ENCODE peak calls at places on chromosome 1, in four cellular contexts. H, E, N and M are unnamed samples.
A peak's percentile ranks its signal among the peaks of the same experiment; 100 is the strongest.

GRCh38 chr1:93880731-93881130 is 1.7 kb upstream of the DNTTIP2 start:
- DNase-seq in N (no peak), E (no peak), H (no peak), M (no peak)

GRCh38 chr1:108708726-108709660 is 3.7 kb upstream of the FNDC7 start:
- DNase-seq in N (peak; percentile 66), H (no peak), E (peak; percentile 54), M (peak; percentile 46)

GRCh38 chr1:5711956-5712645 is 280.1 kb downstream of the NPHP4 start:
- DNase-seq in E (no peak), H (no peak), N (no peak), M (no peak)

GRCh38 chr1:169108897-169109560 is 2.5 kb downstream of the ATP1B1 start:
- DNase-seq in H (no peak), N (no peak), E (no peak), M (no peak)

GRCh38 chr1:3504823-3505155 is 50.3 kb downstream of the ARHGEF16 start:
- DNase-seq in E (no peak), H (no peak), N (no peak), M (no peak)

GRCh38 chr1:85372683-85373446 is 92.1 kb downstream of the DDAH1 start:
- DNase-seq in E (no peak), H (no peak), N (no peak), M (no peak)

GRCh38 chr1:108199231-108199657 is 899 bp downstream of the SLC25A24 start:
- DNase-seq in N (no peak), E (no peak), H (no peak), M (no peak)

GRCh38 chr1:31843506-31843905 is 27.7 kb upstream of the SPOCD1 start:
- DNase-seq in H (peak; percentile 77), E (no peak), N (no peak), M (no peak)

GRCh38 chr1:54298284-54299033 is 98.5 kb downstream of the MRPL37 start:
- DNase-seq in N (no peak), H (no peak), E (no peak), M (no peak)

GRCh38 chr1:77290576-77290975 is 8.8 kb downstream of the AK5 start:
- DNase-seq in H (no peak), E (no peak), N (no peak), M (no peak)

GRCh38 chr1:170664828-170665617 is 1.1 kb downstream of the PRRX1 start:
- DNase-seq in E (no peak), H (no peak), N (no peak), M (no peak)

GRCh38 chr1:207304710-207305151 is 16.7 kb upstream of the CD55 start:
- DNase-seq in H (no peak), E (no peak), N (no peak), M (no peak)

GRCh38 chr1:204323887-204324286 is 35.8 kb downstream of the PLEKHA6 start:
- DNase-seq in H (peak; percentile 22), E (no peak), N (no peak), M (no peak)

GRCh38 chr1:157163273-157164127 is 25.3 kb upstream of the ETV3 start:
- DNase-seq in E (peak; percentile 77), H (no peak), N (peak; percentile 52), M (peak; percentile 45)

GRCh38 chr1:84771895-84772294 is 81.6 kb upstream of the SSX2IP start:
- DNase-seq in N (no peak), H (no peak), E (no peak), M (no peak)

GRCh38 chr1:116951175-116951935 is 41.6 kb downstream of the PTGFRN start:
- DNase-seq in E (no peak), N (no peak), H (peak; percentile 18), M (no peak)

GRCh38 chr1:41274827-41275519 is 32.9 kb upstream of the SCMH1 start:
- DNase-seq in E (no peak), N (no peak), H (no peak), M (no peak)

GRCh38 chr1:238653693-238654321 is 732.6 kb upstream of the CHRM3 start:
- DNase-seq in H (no peak), E (no peak), N (no peak), M (no peak)

GRCh38 chr1:2187619-2188018 is 7.0 kb downstream of the FAAP20 start:
- DNase-seq in N (no peak), E (no peak), H (no peak), M (no peak)

GRCh38 chr1:2186901-2187300 is 7.7 kb downstream of the FAAP20 start:
- DNase-seq in H (no peak), E (no peak), N (no peak), M (no peak)

GRCh38 chr1:2189459-2190425 is 4.8 kb downstream of the FAAP20 start:
- DNase-seq in H (peak; percentile 79), E (peak; percentile 82), N (peak; percentile 90), M (peak; percentile 91)

GRCh38 chr1:2185880-2186855 is 8.4 kb downstream of the FAAP20 start:
- DNase-seq in N (no peak), E (no peak), H (no peak), M (no peak)

DNA sequence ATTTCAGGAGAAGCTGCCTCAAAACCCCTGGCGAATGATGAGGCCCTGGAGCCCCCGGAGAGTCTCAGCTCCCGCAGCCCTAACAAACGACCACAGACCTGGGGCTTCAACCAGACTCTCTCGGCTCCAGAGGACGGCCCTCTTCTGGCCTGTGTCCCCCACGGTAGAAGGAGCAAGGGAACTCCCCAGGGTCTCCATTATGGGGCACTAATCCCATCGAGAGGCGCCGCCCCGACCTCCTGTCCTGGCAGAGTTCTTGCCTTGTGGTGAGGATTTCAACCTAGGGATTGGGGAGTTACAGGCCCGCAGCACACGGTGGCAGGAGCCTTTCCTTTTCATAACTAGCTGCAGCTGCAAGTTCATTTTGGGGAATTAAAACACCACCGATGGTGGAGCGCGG is 6.2 kb downstream of the FAAP20 start:
- DNase-seq in E (no peak), H (no peak), N (no peak), M (no peak)
- H3K36me3 ChIP-seq in E (no peaks in the 10 kb centered on the region), H (peaks cover 5% of the 10 kb centered on the region), N (peaks cover 5% of the 10 kb centered on the region), M (no peaks in the 10 kb centered on the region)

DNA sequence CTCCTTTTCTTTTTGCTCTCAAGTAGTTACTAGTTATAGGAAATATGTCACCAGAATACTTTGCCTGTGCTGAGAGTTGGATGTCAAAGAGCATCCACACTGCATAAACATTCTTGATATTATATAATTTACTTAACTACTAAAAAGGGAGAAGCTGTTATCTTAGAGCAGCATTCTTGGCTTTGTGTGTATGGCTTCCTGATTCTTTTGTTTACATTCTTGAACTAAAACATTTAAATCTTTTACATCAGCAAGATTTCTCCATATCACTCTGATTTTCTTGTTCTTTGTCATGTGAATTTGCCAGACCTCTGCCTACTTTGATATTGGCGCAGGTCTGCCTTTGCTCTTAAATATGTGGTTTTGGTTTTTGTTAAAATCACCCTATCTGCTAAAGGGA is 48.8 kb downstream of the SUCO start:
- DNase-seq in N (no peak), E (no peak), H (no peak), M (no peak)
- H3K36me3 ChIP-seq in N (peaks cover 8% of the 10 kb centered on the region), E (no peaks in the 10 kb centered on the region), H (no peaks in the 10 kb centered on the region), M (peaks cover 4% of the 10 kb centered on the region)

GRCh38 chr1:152926091-152926490 is 17.7 kb downstream of the IVL start:
- DNase-seq in H (no peak), N (no peak), E (no peak), M (no peak)

GRCh38 chr1:152933196-152933595 is 13.8 kb upstream of the SPRR5 start:
- DNase-seq in H (no peak), N (no peak), E (no peak), M (no peak)

GRCh38 chr1:152932170-152932811 is 14.7 kb upstream of the SPRR5 start:
- DNase-seq in H (no peak), E (no peak), N (no peak), M (no peak)

GRCh38 chr1:152924191-152924590 is 15.8 kb downstream of the IVL start:
- DNase-seq in H (no peak), N (no peak), E (no peak), M (no peak)

DNA sequence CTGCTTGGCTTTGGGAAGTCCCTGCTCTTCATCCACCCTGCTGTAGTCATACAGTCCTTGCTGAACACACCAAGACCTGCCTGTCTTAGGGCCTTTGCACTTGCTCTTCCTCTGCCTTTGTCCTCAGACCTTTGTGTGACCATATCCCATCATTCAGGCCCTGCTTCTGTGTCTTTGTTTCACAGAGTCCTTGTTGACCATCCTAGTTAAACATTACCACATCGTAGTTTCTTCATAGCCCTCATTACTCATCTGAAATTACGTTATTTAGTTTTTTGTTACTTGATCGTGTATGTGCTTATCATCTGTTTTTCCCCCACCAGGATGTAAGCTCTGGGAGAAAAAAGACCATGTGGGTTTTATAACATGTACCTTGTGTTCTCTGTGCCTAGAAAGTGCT is 18.3 kb upstream of the SPRR5 start:
- DNase-seq in H (no peak), E (no peak), N (no peak), M (no peak)
- H3K36me3 ChIP-seq in H (no peaks in the 10 kb centered on the region), E (no peaks in the 10 kb centered on the region), N (no peaks in the 10 kb centered on the region), M (no peaks in the 10 kb centered on the region)

DNA sequence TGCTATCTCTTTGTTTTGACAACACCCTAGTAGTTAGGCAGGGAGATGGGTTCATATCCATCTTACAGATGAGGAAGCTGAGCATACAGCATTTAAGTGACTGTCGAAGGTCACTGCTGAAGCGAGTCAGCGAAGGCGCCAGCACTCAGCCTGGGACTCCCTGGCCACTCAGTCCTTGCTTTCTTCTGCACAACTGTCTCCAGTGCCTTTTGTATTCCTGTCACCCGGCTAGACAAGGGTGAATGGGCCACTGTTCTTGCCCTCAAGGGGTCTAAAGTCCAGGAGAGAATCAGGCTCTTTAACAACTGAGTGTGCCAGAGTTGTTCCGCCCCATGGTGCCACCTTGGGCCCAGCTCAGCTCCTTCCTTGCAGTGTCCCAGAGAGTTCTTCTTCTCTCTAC is 3.2 kb downstream of the ARHGEF10L start:
- DNase-seq in N (no peak), H (no peak), E (no peak), M (no peak)
- H3K36me3 ChIP-seq in N (no peaks in the 10 kb centered on the region), H (no peaks in the 10 kb centered on the region), E (no peaks in the 10 kb centered on the region), M (no peaks in the 10 kb centered on the region)

DNA sequence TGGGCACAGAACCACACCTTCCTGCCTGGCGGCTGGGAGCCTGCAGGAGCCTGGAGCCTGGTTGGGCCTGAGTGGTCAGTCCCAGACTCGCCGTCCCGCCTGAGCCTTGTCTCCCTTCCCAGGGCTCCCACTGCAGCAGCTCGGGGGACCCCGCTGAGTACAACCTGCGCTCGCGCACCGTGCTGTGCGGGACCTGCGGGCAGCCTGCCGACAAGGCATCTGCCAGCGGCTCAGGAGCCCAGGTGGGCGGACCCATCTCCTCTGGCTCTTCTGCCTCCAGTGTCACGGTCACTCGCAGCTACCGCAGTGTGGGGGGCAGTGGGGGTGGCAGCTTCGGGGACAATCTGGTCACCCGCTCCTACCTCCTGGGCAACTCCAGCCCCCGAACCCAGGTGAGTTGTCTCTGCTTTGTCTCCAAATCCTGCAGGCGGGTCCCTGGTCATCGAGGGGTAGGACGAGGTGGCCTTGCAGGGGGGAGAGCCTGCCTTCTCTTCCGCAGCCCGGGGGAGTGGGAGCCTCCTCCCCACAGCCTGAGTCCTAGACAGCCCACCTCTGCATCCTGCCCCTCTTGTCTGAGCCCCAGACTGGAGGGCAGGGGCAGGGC is 14.9 kb upstream of the SEMA4A start:
- DNase-seq in E (no peak), N (no peak), H (no peak), M (no peak)
- H3K36me3 ChIP-seq in E (no peaks in the 10 kb centered on the region), N (peaks cover 31% of the 10 kb centered on the region), H (peaks cover 67% of the 10 kb centered on the region), M (no peaks in the 10 kb centered on the region)

GRCh38 chr1:110007458-110007857 is 22.9 kb downstream of the AHCYL1 start:
- DNase-seq in H (no peak), E (no peak), N (no peak), M (no peak)
- H3K36me3 ChIP-seq in H (peaks cover 9% of the 10 kb centered on the region), E (no peaks in the 10 kb centered on the region), N (peaks cover 33% of the 10 kb centered on the region), M (peaks cover 20% of the 10 kb centered on the region)

GRCh38 chr1:27547220-27548116 is 56.5 kb downstream of the AHDC1 start:
- DNase-seq in E (no peak), H (no peak), N (no peak), M (no peak)
- H3K36me3 ChIP-seq in E (no peaks in the 10 kb centered on the region), H (peaks cover 43% of the 10 kb centered on the region), N (no peaks in the 10 kb centered on the region), M (no peaks in the 10 kb centered on the region)

GRCh38 chr1:87346130-87346804 is 17.6 kb downstream of the LMO4 start:
- DNase-seq in E (no peak), N (no peak), H (no peak), M (no peak)
- H3K36me3 ChIP-seq in E (no peaks in the 10 kb centered on the region), N (peaks cover 7% of the 10 kb centered on the region), H (peaks cover 4% of the 10 kb centered on the region), M (no peaks in the 10 kb centered on the region)